ENCODE peak calls at places on chromosomes 12 and 14, in ten cellular contexts. C, M, S, Y, X, H, V, O, Z and W are unnamed samples.

GRCh38 chr12:49557187-49557916 is 10.6 kb downstream of the MCRS1 start:
- DNase-seq in H (no peak), M (no peak), V (no peak), X (no peak), C (no peak), Z (no peak), S (no peak), Y (no peak), O (no peak), W (no peak)

GRCh38 chr14:77014004-77014604 is 14.4 kb downstream of the IRF2BPL start:
- DNase-seq in S (no peak), X (peak), Y (peak), H (peak), V (no peak), Z (no peak), M (peak), C (no peak), O (no peak), W (peak)

GRCh38 chr12:113933201-113933786 is 32.8 kb downstream of the RBM19 start:
- DNase-seq in X (peak), C (no peak), S (no peak), O (peak), V (peak), Y (peak), M (peak), Z (no peak), H (no peak), W (peak)

GRCh38 chr12:83156800-83157199 is 470.1 kb downstream of the TMTC2 start:
- DNase-seq in Z (no peak), M (no peak), S (no peak), Y (no peak), X (no peak), C (no peak), O (no peak), H (no peak), V (no peak), W (no peak)

GRCh38 chr14:58746701-58747100 is 108.9 kb downstream of the DACT1 start:
- DNase-seq in Z (no peak), C (no peak), X (no peak), S (no peak), Y (no peak), H (no peak), M (no peak), V (peak), O (no peak), W (no peak)

GRCh38 chr12:82314406-82314892 is 43.7 kb downstream of the CCDC59 start:
- DNase-seq in S (peak), Y (peak), Z (no peak), V (no peak), M (no peak), X (peak), H (peak), C (no peak), O (no peak), W (no peak)

GRCh38 chr12:6963741-6964446 is 6.6 kb downstream of the PHB2 start:
- DNase-seq in S (no peak), O (no peak), C (no peak), H (no peak), Z (no peak), V (no peak), X (peak), M (no peak), Y (no peak), W (no peak)

GRCh38 chr12:119668315-119668651 is 350 bp downstream of the PRKAB1 start:
- DNase-seq in V (peak), Y (no peak), M (peak), H (no peak), S (no peak), C (no peak), Z (no peak), X (no peak), O (no peak), W (peak)

DNA sequence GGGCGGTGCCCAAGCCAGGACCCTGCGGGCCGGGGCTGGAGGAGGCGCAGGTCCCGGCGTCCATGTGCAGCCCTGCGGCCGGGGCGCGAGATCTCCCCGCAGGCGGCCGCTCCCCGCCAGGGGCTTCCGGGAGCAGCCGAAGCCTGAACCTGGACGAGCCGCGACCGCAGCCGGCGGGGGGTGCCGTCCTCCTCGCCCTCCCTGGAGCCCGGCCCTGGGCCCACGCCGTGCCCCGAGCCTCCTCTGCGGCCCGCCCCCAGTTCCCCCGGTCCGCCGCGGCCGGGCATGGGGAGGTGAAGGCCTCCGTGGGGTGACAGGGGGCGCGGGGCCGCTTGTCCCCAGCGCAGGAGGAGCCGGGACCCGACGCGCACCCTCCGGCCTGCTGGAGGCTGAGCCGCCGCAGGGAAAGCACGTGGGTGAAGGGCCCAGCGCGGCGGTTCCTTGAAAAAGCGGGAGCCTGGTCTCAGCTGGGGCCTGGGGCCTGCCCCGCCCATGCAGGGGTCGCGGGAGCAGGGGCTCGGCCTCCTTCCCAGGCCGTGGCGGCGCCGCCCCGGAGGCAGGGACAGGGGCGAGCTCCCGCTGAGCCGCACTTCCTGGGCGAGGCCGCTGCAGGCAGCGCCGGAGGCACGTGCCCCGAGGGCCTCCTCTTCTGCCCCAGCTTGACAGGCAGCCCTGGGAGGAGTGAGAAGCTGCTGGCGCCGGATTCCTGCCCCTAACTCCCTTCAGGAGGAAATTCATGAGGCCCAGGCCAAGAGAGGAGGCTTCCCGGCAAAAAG is 55.6 kb upstream of the PPP2R5C start:
- DNase-seq in C (no peak), Y (peak), Z (no peak), M (peak), S (no peak), O (no peak), V (peak), H (no peak), X (peak), W (peak)
- TF ChIP-seq EZH2 in C (no peak), Y (peak), Z (no peak), M (no peak), S (no peak), O (no peak), V (no peak), H (no peak), X (peak), W (peak)

DNA sequence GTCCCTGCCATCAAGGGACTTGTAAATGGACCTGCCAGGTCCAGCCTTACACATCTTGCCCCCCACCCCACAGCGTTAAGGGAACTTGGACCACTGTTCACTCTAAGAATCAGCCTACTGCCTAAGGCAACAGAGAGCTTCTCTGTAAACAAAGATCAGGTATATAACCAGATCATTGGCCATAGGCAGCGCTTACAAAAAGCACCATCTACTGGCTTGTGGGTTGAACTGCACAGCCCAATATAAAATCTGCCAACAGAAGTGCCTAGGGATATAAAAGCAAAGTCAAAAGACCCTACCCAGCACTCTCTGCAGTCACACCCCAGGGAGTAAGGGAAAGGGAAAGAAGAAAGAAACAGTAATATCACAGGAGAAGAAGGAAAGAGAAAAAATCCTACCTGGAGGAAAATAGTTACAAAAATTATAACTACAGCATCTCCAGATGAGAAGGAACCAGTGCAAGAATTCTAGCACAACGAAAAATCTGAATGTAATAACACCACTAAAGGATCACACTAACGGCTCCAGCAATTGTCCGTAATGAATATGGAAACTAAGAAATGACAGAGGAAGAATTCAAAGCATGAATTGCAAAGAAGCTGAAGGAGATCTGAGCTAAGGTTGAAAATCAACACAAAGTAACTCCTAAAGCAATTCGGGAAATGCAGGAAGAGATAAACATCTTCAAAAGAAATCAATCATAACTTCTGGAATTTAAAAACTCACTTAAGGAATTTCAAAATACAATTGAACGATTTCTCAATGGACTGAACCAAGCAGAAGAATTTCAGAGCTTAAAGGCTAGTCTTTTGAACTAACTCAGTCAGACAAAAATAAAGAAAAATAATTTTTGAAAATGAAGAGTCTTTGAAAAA is 95.2 kb upstream of the PCED1B start:
- DNase-seq in M (peak), C (peak), O (peak), X (peak), Z (peak), H (peak), V (peak), Y (peak), S (peak), W (no peak)
- H2AFZ ChIP-seq in M (no peak), C (peak), O (no peak), X (no peak), Z (no peak), H (no peak), V (peak), Y (peak), S (peak), W (no peak)

GRCh38 chr12:56172839-56173238 is 14.7 kb downstream of the MYL6 start:
- DNase-seq in S (no peak), M (no peak), O (no peak), C (no peak), H (no peak), Z (no peak), Y (no peak), V (no peak), X (no peak), W (no peak)
- TF ChIP-seq EZH2 in S (no peak), M (no peak), O (no peak), C (no peak), H (no peak), Z (no peak), Y (no peak), V (no peak), X (no peak), W (no peak)

GRCh38 chr14:24076302-24076601 is 4.9 kb downstream of the CPNE6 start:
- DNase-seq in O (no peak), V (no peak), C (no peak), M (no peak), Z (no peak), X (no peak), Y (no peak), H (no peak), S (no peak), W (no peak)

GRCh38 chr14:24078146-24078545 is 6.8 kb downstream of the CPNE6 start:
- DNase-seq in M (no peak), Y (peak), V (no peak), S (no peak), X (no peak), Z (no peak), C (no peak), O (no peak), H (no peak), W (no peak)

GRCh38 chr14:24074625-24075484 is 3.5 kb downstream of the CPNE6 start:
- DNase-seq in X (no peak), V (no peak), M (no peak), S (no peak), C (no peak), O (no peak), Y (no peak), H (no peak), Z (no peak), W (no peak)

GRCh38 chr14:24077086-24077485 is 5.7 kb downstream of the CPNE6 start:
- DNase-seq in Y (no peak), C (no peak), O (no peak), V (no peak), X (no peak), Z (no peak), M (no peak), S (no peak), H (no peak), W (no peak)

GRCh38 chr14:24075485-24076301 is 4.3 kb downstream of the CPNE6 start:
- DNase-seq in O (no peak), X (no peak), V (no peak), H (no peak), Y (no peak), M (no peak), Z (no peak), S (no peak), C (no peak), W (no peak)
- H2AFZ ChIP-seq in O (no peak), X (no peak), V (no peak), H (no peak), Y (no peak), M (no peak), Z (peak), S (no peak), C (no peak), W (no peak)

GRCh38 chr14:37592288-37593274 is 2.5 kb downstream of the FOXA1 start:
- DNase-seq in V (no peak), H (no peak), Y (peak), Z (no peak), C (no peak), M (no peak), O (no peak), X (peak), S (no peak), W (no peak)
- TF ChIP-seq EZH2 in V (no peak), H (no peak), Y (peak), Z (no peak), C (no peak), M (peak), O (no peak), X (peak), S (peak), W (peak)

GRCh38 chr12:26818636-26819035 is 14.4 kb downstream of the ITPR2 start:
- DNase-seq in O (no peak), Z (no peak), S (no peak), V (no peak), M (no peak), C (no peak), X (no peak), Y (no peak), H (peak), W (no peak)

GRCh38 chr12:26818201-26818600 is 14.8 kb downstream of the ITPR2 start:
- DNase-seq in M (no peak), O (no peak), X (no peak), Y (no peak), Z (no peak), S (no peak), V (no peak), C (no peak), H (no peak), W (no peak)

GRCh38 chr12:26821212-26821701 is 11.7 kb downstream of the ITPR2 start:
- DNase-seq in V (peak), M (peak), X (no peak), H (no peak), S (no peak), O (no peak), Z (no peak), C (no peak), Y (no peak), W (peak)

GRCh38 chr12:26813812-26814211 is 19.2 kb downstream of the ITPR2 start:
- DNase-seq in X (no peak), O (no peak), Z (no peak), H (no peak), M (no peak), S (no peak), Y (no peak), V (no peak), C (no peak), W (no peak)

DNA sequence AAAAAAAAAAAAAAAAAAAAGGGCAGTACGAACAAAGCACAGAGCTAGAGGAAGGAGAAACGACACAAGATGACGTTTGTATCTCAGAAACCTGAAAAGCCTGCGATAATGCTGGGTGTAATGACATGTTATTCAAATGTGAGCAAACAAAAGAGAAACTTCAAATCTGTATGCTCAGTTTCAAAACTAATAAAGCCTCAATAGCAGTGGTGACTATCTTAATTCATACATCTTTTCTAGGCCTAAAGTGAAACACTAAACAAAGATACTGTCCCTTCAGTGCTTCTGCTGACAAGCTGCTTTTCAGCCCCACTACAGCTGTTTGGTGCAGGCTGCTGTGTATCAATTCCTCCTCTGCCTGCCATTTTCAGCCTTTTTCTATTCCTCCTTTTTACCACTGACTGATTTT is 15.8 kb downstream of the ITPR2 start:
- DNase-seq in M (no peak), H (no peak), O (no peak), Y (no peak), S (no peak), V (no peak), Z (no peak), X (no peak), C (no peak), W (no peak)
- H2AFZ ChIP-seq in M (peak), H (no peak), O (no peak), Y (no peak), S (no peak), V (no peak), Z (peak), X (no peak), C (no peak), W (no peak)